ENCODE peak calls at places on chromosomes 1 and 21, in seven cellular contexts. R is HepG2, N is mesendoderm, Q is transverse colon, X is breast epithelium, Y is Panc1, M is mucosa of descending colon. E is an unnamed sample.

GRCh38 chr1:43552813-43553212 is 22.1 kb downstream of the PTPRF start:
- DNase-seq in R (no peak), N (no peak), Q (peak; percentile 74), X (peak; percentile 91), Y (no peak), M (peak; percentile 82), E (no peak)

GRCh38 chr1:11731719-11732283 is 4.1 kb upstream of the AGTRAP start:
- DNase-seq in R (peak; percentile 13), N (peak; percentile 62), Q (peak; percentile 66), X (peak; percentile 58), Y (no peak), M (peak; percentile 52), E (no peak)

GRCh38 chr1:45103534-45103933 is 91.5 kb downstream of the UROD start:
- DNase-seq in R (peak; percentile 41), N (no peak), Q (no peak), X (no peak), Y (no peak), M (no peak), E (no peak)

GRCh38 chr1:46342084-46342656 is 1.6 kb downstream of the NSUN4 start:
- DNase-seq in R (no peak), N (peak; percentile 70), Q (no peak), X (no peak), Y (no peak), M (no peak), E (no peak)

GRCh38 chr1:109356959-109357358 is 40.8 kb downstream of the SORT1 start:
- DNase-seq in R (no peak), N (no peak), Q (no peak), X (no peak), Y (no peak), M (no peak), E (no peak)

GRCh38 chr1:1351511-1352427 is 2.6 kb upstream of the DVL1 start:
- DNase-seq in R (no peak), N (no peak), Q (no peak), X (no peak), Y (no peak), M (no peak), E (no peak)

GRCh38 chr1:192399161-192399560 is 82.4 kb downstream of the RGS21 start:
- DNase-seq in R (no peak), N (peak; percentile 55), Q (no peak), X (no peak), Y (no peak), M (peak; percentile 31), E (no peak)

GRCh38 chr1:201224671-201225400 is 34.2 kb downstream of the IGFN1 start:
- DNase-seq in R (no peak), N (no peak), Q (no peak), X (no peak), Y (no peak), M (no peak), E (no peak)

GRCh38 chr1:22889213-22889827 is 83.3 kb downstream of the LACTBL1 start:
- DNase-seq in R (peak; percentile 34), N (peak; percentile 25), Q (no peak), X (no peak), Y (peak; percentile 53), M (peak; percentile 41), E (no peak)

GRCh38 chr21:26715878-26716506 is 129.2 kb downstream of the ADAMTS1 start:
- DNase-seq in R (peak; percentile 6), N (peak; percentile 82), Q (peak; percentile 35), X (no peak), Y (no peak), M (peak; percentile 53), E (peak; percentile 23)

GRCh38 chr21:33801424-33802405 is 113.9 kb downstream of the ATP5PO start:
- DNase-seq in R (peak; percentile 1), N (peak; percentile 39), Q (no peak), X (peak; percentile 62), Y (peak; percentile 85), M (no peak), E (no peak)

GRCh38 chr21:38743772-38744529 is 61.8 kb upstream of the ETS2 start:
- DNase-seq in R (no peak), N (no peak), Q (no peak), X (no peak), Y (no peak), M (no peak), E (no peak)

GRCh38 chr21:19767546-19767945 is 1230.7 kb upstream of the NCAM2 start:
- DNase-seq in R (no peak), N (no peak), Q (no peak), X (no peak), Y (no peak), M (no peak), E (no peak)

GRCh38 chr1:109932232-109932631 is 21.6 kb downstream of the CSF1 start:
- DNase-seq in R (no peak), N (no peak), Q (no peak), X (no peak), Y (no peak), M (no peak), E (peak; percentile 12)

GRCh38 chr1:174262747-174263241 is 103.5 kb downstream of the RABGAP1L start:
- DNase-seq in R (peak; percentile 46), N (peak; percentile 46), Q (no peak), X (peak; percentile 40), Y (peak; percentile 35), M (peak; percentile 28), E (no peak)

GRCh38 chr1:69739181-69739580 is 171.5 kb downstream of the LRRC7 start:
- DNase-seq in R (no peak), N (peak; percentile 61), Q (no peak), X (no peak), Y (no peak), M (no peak), E (no peak)

GRCh38 chr1:192668434-192668983 is 32.6 kb downstream of the RGS13 start:
- DNase-seq in R (peak; percentile 80), N (no peak), Q (peak; percentile 7), X (no peak), Y (no peak), M (peak; percentile 32), E (no peak)

GRCh38 chr1:25109527-25109926 is 122.8 kb downstream of the SYF2 start:
- DNase-seq in R (no peak), N (no peak), Q (no peak), X (no peak), Y (no peak), M (no peak), E (no peak)

GRCh38 chr1:63794927-63795326 is 21.1 kb downstream of the ROR1 start:
- DNase-seq in R (no peak), N (peak; percentile 92), Q (no peak), X (no peak), Y (no peak), M (no peak), E (no peak)

GRCh38 chr1:183279835-183280234 is 93.8 kb downstream of the LAMC2 start:
- DNase-seq in R (peak; percentile 9), N (no peak), Q (peak; percentile 32), X (no peak), Y (no peak), M (no peak), E (no peak)

GRCh38 chr1:15106608-15107007 is 46.9 kb upstream of the TMEM51 start:
- DNase-seq in R (no peak), N (no peak), Q (peak; percentile 37), X (no peak), Y (no peak), M (peak; percentile 50), E (peak; percentile 61)

GRCh38 chr1:160376525-160377131 is 9.8 kb downstream of the NHLH1 start:
- DNase-seq in R (peak; percentile 58), N (peak; percentile 91), Q (peak; percentile 17), X (no peak), Y (peak; percentile 63), M (peak; percentile 44), E (no peak)

GRCh38 chr1:155167166-155168104 is 5.7 kb downstream of the KRTCAP2 start:
- DNase-seq in R (peak; percentile 82), N (peak; percentile 94), Q (peak; percentile 94), X (peak; percentile 75), Y (peak; percentile 64), M (peak; percentile 92), E (peak; percentile 92)

GRCh38 chr21:37552496-37553399 is 186.2 kb downstream of the DYRK1A start:
- DNase-seq in R (no peak), N (no peak), Q (no peak), X (no peak), Y (no peak), M (no peak), E (no peak)

GRCh38 chr1:100443739-100444571 is 91.6 kb downstream of the CDC14A start:
- DNase-seq in R (no peak), N (peak; percentile 38), Q (no peak), X (no peak), Y (no peak), M (no peak), E (no peak)

GRCh38 chr1:2559509-2560298 is 3.5 kb downstream of the TNFRSF14 start:
- DNase-seq in R (no peak), N (no peak), Q (no peak), X (no peak), Y (no peak), M (no peak), E (peak; percentile 56)
- H3K4me1 ChIP-seq in R (peaks cover 25% of the 10 kb centered on the region), N (no peaks in the 10 kb centered on the region), Q (peaks cover 39% of the 10 kb centered on the region), X (peaks cover 15% of the 10 kb centered on the region), Y (peaks cover 15% of the 10 kb centered on the region), M (peaks cover 37% of the 10 kb centered on the region), E (no peaks in the 10 kb centered on the region)

DNA sequence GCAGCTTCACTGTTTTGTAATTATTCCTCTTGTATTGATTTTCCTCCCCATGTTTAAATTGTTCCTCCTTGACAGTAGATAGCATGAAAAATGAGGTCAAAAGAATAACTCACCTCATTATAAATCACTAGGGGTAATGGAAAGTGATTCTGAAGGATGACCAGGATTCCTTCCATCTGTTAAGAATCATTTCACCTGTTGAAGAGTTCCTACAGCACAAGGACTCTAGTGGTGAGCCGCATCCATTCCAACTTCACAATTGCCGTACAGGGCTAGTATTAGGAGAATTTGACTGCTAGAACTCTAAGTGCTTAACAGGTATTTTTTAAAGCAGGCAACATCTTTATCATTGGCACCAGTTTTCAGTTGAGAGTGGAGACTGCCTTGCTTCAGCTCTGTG is 13.7 kb downstream of the PPP1R12B start:
- DNase-seq in R (no peak), N (no peak), Q (no peak), X (no peak), Y (no peak), M (no peak), E (no peak)
- H3K4me1 ChIP-seq in R (peaks cover 5% of the 10 kb centered on the region), N (no peaks in the 10 kb centered on the region), Q (no peaks in the 10 kb centered on the region), X (no peaks in the 10 kb centered on the region), Y (no peaks in the 10 kb centered on the region), M (no peaks in the 10 kb centered on the region), E (no peaks in the 10 kb centered on the region)

DNA sequence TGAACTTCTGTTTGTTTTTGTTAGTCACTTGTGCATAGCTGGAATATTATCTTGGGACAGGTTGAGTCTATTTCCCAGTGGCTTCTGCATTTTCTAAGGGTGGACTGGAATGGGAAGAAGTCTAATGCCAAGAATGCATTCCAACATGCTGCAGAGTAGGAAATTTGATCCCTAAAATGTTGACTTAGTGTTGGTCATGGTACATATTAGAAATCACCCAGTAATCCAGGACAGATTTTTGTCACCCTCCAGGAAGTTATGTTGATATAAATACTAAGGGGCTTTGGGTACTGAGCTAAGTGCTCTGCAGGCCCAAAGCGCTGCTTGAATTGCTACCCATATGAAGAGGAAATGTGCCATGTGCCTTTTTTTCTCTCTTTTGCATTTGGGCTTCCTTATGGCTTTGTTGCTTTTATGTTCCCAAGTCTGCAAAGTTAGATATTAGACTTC is 10.0 kb downstream of the ARID1A start:
- DNase-seq in R (peak; percentile 81), N (no peak), Q (no peak), X (no peak), Y (peak; percentile 98), M (no peak), E (no peak)
- H3K4me1 ChIP-seq in R (peaks cover 72% of the 10 kb centered on the region), N (peaks cover 20% of the 10 kb centered on the region), Q (peaks cover 69% of the 10 kb centered on the region), X (peaks cover 28% of the 10 kb centered on the region), Y (peaks cover 72% of the 10 kb centered on the region), M (peaks cover 64% of the 10 kb centered on the region), E (peaks cover 54% of the 10 kb centered on the region)

DNA sequence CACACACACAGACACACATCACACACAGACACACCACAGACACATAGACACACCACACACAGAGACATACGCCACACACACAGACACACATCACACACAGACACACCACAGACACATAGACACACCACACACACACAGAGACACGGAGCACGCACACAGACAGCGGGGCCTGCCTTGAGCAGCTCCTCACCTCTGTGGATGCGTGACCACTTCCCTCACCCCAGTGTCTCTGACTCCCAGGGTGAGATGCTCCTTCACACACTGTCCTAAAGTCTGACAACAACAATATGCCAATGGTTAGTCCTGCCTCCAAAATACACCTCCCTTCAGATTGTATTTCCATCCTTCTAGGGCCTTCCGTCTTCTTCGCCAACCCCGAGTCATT is 48.2 kb downstream of the IER5 start:
- DNase-seq in R (no peak), N (no peak), Q (no peak), X (no peak), Y (no peak), M (no peak), E (no peak)
- H3K4me1 ChIP-seq in R (peaks cover 64% of the 10 kb centered on the region), N (peaks cover 5% of the 10 kb centered on the region), Q (peaks cover 25% of the 10 kb centered on the region), X (peaks cover 20% of the 10 kb centered on the region), Y (peaks cover 26% of the 10 kb centered on the region), M (peaks cover 17% of the 10 kb centered on the region), E (peaks cover 12% of the 10 kb centered on the region)